ENCODE peak calls at places on chromosomes 13 and 19, in five cellular contexts. Z is esophagus squamous epithelium, Y is adrenal gland, G is heart right ventricle, S is tibial artery. X is an unnamed sample.
A peak's percentile ranks its signal among the peaks of the same experiment; 100 is the strongest.

GRCh38 chr19:12293771-12294307 is 844 bp downstream of the ZNF44 start:
- DNase-seq in G (peak; percentile 53), S (peak; percentile 73), Y (peak; percentile 82), Z (peak; percentile 7), X (no peak)

GRCh38 chr19:32308436-32309077 is 36.9 kb upstream of the ZNF507 start:
- DNase-seq in Z (no peak), G (no peak), S (no peak), Y (no peak), X (no peak)

GRCh38 chr13:50745542-50745941 is 98.0 kb downstream of the DLEU7 start:
- DNase-seq in G (no peak), Z (no peak), Y (no peak), S (no peak), X (no peak)

GRCh38 chr13:90414691-90415596 is 932.5 kb upstream of the MIR17HG start:
- DNase-seq in Y (no peak), G (no peak), Z (no peak), S (no peak), X (no peak)

GRCh38 chr13:42715909-42716308 is 65.5 kb upstream of the FAM216B start:
- DNase-seq in Z (no peak), G (no peak), S (no peak), Y (no peak), X (no peak)

GRCh38 chr19:38421856-38422255 is 4.2 kb downstream of the RASGRP4 start:
- DNase-seq in S (no peak), Y (no peak), G (no peak), Z (no peak), X (no peak)

GRCh38 chr13:101317986-101318523 is 98.3 kb downstream of the NALCN start:
- DNase-seq in Y (no peak), S (no peak), G (no peak), Z (no peak), X (no peak)

GRCh38 chr19:31110331-31110730 is 238.9 kb downstream of the TSHZ3 start:
- DNase-seq in G (no peak), S (peak; percentile 22), Y (no peak), Z (no peak), X (no peak)

GRCh38 chr13:73601708-73602107 is 532.5 kb downstream of the KLF12 start:
- DNase-seq in G (no peak), Z (no peak), S (no peak), Y (no peak), X (no peak)

GRCh38 chr19:58052256-58052655 is 6.8 kb upstream of the ZNF135 start:
- DNase-seq in Z (no peak), G (no peak), S (no peak), Y (no peak), X (no peak)

GRCh38 chr13:98327326-98328314 is 150.6 kb upstream of the RNF113B start:
- DNase-seq in G (no peak), S (no peak), Y (no peak), Z (no peak), X (no peak)

GRCh38 chr13:31431722-31432137 is 232.0 kb downstream of the B3GLCT start:
- DNase-seq in Y (peak; percentile 24), S (peak; percentile 62), Z (no peak), G (peak; percentile 22), X (no peak)

GRCh38 chr19:10420444-10421239 is at the start of gene PDE4A:
- DNase-seq in Y (no peak), S (no peak), G (no peak), Z (no peak), X (no peak)

GRCh38 chr13:97116754-97117153 is 105.4 kb upstream of the MBNL2 start:
- DNase-seq in G (no peak), Z (no peak), Y (peak; percentile 42), S (no peak), X (no peak)

GRCh38 chr13:89267734-89268133 is 1596.6 kb downstream of the SLITRK5 start:
- DNase-seq in Z (no peak), Y (no peak), G (no peak), S (no peak), X (no peak)

GRCh38 chr19:47848871-47849473 is 10.1 kb upstream of the TPRX2 start:
- DNase-seq in G (peak; percentile 19), S (no peak), Y (peak; percentile 17), Z (no peak), X (no peak)

GRCh38 chr13:73090116-73090811 is 31.5 kb downstream of the KLF5 start:
- DNase-seq in S (no peak), Y (peak; percentile 11), G (no peak), Z (no peak), X (peak; percentile 46)

GRCh38 chr19:5313307-5313706 is 27.3 kb downstream of the PTPRS start:
- DNase-seq in G (no peak), Y (no peak), Z (no peak), S (no peak), X (no peak)

GRCh38 chr19:30393729-30394480 is 21.7 kb downstream of the ZNF536 start:
- DNase-seq in S (no peak), Y (no peak), Z (no peak), G (no peak), X (no peak)

GRCh38 chr13:39561971-39562370 is 41.0 kb downstream of the LHFPL6 start:
- DNase-seq in S (no peak), Y (no peak), G (no peak), Z (no peak), X (no peak)

GRCh38 chr19:51086153-51086850 is 3.6 kb upstream of the KLK14 start:
- DNase-seq in Z (no peak), Y (no peak), S (no peak), G (no peak), X (no peak)

GRCh38 chr13:50410921-50411712 is 395.9 kb downstream of the KCNRG start:
- DNase-seq in Y (peak; percentile 71), Z (no peak), S (peak; percentile 28), G (no peak), X (peak; percentile 50)

GRCh38 chr19:16739546-16739945 is 19.9 kb downstream of the NWD1 start:
- DNase-seq in Y (no peak), G (no peak), Z (no peak), S (no peak), X (no peak)

GRCh38 chr19:13159713-13160112 is 9.5 kb downstream of the IER2 start:
- DNase-seq in G (no peak), Y (no peak), Z (no peak), S (no peak), X (no peak)

GRCh38 chr13:112452380-112453206 is 76.4 kb downstream of the SPACA7 start:
- DNase-seq in Z (no peak), S (no peak), G (no peak), Y (no peak), X (no peak)

GRCh38 chr19:38946229-38947010 is 15.7 kb downstream of the MRPS12 start:
- DNase-seq in S (no peak), Z (no peak), G (no peak), Y (no peak), X (no peak)

GRCh38 chr19:42028304-42029216 is 34.5 kb upstream of the ATP1A3 start:
- DNase-seq in G (no peak), Z (no peak), Y (no peak), S (no peak), X (no peak)

GRCh38 chr13:50521750-50522149 is 321.7 kb downstream of the DLEU7 start:
- DNase-seq in G (no peak), Y (peak; percentile 29), Z (no peak), S (no peak), X (no peak)

GRCh38 chr19:46950526-46951235 is 69.0 kb upstream of the NPAS1 start:
- DNase-seq in Y (no peak), S (no peak), Z (no peak), G (no peak), X (no peak)

GRCh38 chr19:43553656-43554055 is 20.7 kb downstream of the ZNF575 start:
- DNase-seq in G (no peak), Y (no peak), S (no peak), Z (no peak), X (no peak)

GRCh38 chr19:43552198-43552450 is 19.1 kb downstream of the ZNF575 start:
- DNase-seq in Y (no peak), S (no peak), Z (no peak), G (no peak), X (no peak)

GRCh38 chr19:43554317-43554895 is 20.9 kb downstream of the XRCC1 start:
- DNase-seq in G (no peak), Y (no peak), S (no peak), Z (no peak), X (no peak)

GRCh38 chr19:43552616-43553015 is 19.6 kb downstream of the ZNF575 start:
- DNase-seq in Y (no peak), G (no peak), Z (no peak), S (no peak), X (no peak)

GRCh38 chr19:43555185-43555770 is 20.0 kb downstream of the XRCC1 start:
- DNase-seq in Y (peak; percentile 82), S (peak; percentile 64), Z (no peak), G (no peak), X (no peak)
- TF ChIP-seq CTCF in Y (peak; percentile 61), S (peak; percentile 36), Z (peak; percentile 42), G (peak; percentile 72), X (peak; percentile 92)

GRCh38 chr13:48050550-48050949 is 13.0 kb downstream of the NUDT15 start:
- DNase-seq in S (no peak), G (no peak), Y (no peak), Z (no peak), X (no peak)
- H3K36me3 ChIP-seq in S (peaks cover 55% of the 10 kb centered on the region), G (no peaks in the 10 kb centered on the region), Y (peaks cover 17% of the 10 kb centered on the region), Z (no peaks in the 10 kb centered on the region), X (no peaks in the 10 kb centered on the region)

DNA sequence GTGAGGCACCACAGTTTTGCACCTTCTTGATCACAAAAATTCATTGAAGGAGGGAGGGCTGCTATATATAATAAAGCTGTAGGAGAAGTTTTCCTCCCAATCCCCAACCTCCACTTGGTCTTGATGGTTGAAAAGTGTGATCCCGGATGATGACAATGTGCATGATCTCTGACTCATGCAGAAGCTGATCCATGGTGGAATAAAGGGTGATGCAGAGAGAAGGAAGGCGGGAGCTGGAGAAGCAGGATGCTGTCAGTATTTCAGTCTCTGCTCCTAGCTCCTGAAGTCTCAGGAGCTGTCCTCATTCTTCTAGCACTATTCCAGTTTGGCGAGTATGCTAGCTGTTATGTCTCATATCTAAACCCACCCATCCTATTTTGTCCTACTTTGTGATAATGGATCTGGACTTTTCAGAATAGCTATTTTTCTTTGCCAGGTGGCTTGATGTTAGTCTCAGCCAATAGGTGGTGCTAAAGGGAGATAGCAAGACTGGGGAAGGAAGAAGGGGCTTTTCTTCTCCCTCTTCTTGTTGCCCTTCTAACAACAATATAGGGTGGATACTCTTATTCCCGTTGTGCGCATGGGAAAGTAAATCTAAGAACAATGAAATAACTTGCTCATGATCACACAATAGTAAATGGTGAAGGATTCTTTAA is 65.6 kb upstream of the HTR2A start:
- DNase-seq in Z (no peak), Y (no peak), S (no peak), G (no peak), X (no peak)
- TF ChIP-seq CTCF in Z (no peak), Y (no peak), S (no peak), G (peak; percentile 25), X (peak; percentile 32)

DNA sequence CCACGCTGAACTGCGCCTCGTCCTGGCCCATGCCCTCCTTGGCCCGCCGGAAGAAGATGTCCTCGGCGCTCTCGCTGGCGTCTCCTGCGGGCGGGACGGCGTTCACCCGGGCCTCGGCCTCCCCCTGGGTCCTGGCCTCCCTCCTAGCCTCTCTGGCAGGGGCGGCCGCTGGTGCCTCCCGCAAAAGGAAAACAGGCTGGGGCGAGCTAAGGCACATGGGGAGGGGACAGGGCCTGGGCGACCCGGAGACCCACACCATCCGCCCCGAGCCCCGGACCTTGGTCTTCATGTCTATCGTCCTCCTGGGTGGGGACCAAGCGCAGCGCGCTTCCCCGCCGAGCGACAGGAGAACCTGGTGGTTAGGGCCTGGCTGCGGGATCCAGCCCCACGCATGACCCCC is 5.7 kb upstream of the TBXA2R start:
- DNase-seq in G (no peak), Y (no peak), Z (no peak), S (no peak), X (no peak)
- H3K36me3 ChIP-seq in G (peaks cover 6% of the 10 kb centered on the region), Y (peaks cover 18% of the 10 kb centered on the region), Z (peaks cover 16% of the 10 kb centered on the region), S (peaks cover 24% of the 10 kb centered on the region), X (peaks cover 20% of the 10 kb centered on the region)